ENCODE peak calls at places on chromosomes 1 and 21, in four cellular contexts. One of them, this sample, is unnamed.

GRCh38 chr1:35062518-35063196 is 16.5 kb upstream of the ZMYM1 start:
- DNase-seq in AG09309: no peak
- DNase-seq in psoas muscle: no peak
- DNase-seq in transverse colon: no peak
- DNase-seq in this sample: peak

GRCh38 chr1:1873186-1873585 is 17.7 kb downstream of the GNB1 start:
- DNase-seq in AG09309: no peak
- DNase-seq in psoas muscle: no peak
- DNase-seq in transverse colon: peak
- DNase-seq in this sample: no peak

GRCh38 chr1:209929751-209930150 is 8.3 kb upstream of the SYT14 start:
- DNase-seq in AG09309: peak
- DNase-seq in psoas muscle: no peak
- DNase-seq in transverse colon: no peak
- DNase-seq in this sample: no peak

GRCh38 chr1:39866767-39867166 is 16.5 kb downstream of the TRIT1 start:
- DNase-seq in AG09309: peak
- DNase-seq in psoas muscle: no peak
- DNase-seq in transverse colon: no peak
- DNase-seq in this sample: no peak

GRCh38 chr1:86082183-86082582 is 74.4 kb downstream of the COL24A1 start:
- DNase-seq in AG09309: no peak
- DNase-seq in psoas muscle: no peak
- DNase-seq in transverse colon: no peak
- DNase-seq in this sample: no peak

GRCh38 chr21:33943293-33943692 is 27.7 kb upstream of the ATP5PO start:
- DNase-seq in AG09309: no peak
- DNase-seq in psoas muscle: no peak
- DNase-seq in transverse colon: no peak
- DNase-seq in this sample: no peak

GRCh38 chr1:194693244-194693643 is 1506.8 kb upstream of the B3GALT2 start:
- DNase-seq in AG09309: no peak
- DNase-seq in psoas muscle: no peak
- DNase-seq in transverse colon: no peak
- DNase-seq in this sample: no peak

GRCh38 chr1:238254935-238255334 is 364.2 kb upstream of the ZP4 start:
- DNase-seq in AG09309: no peak
- DNase-seq in psoas muscle: no peak
- DNase-seq in transverse colon: no peak
- DNase-seq in this sample: no peak

GRCh38 chr1:22755641-22756040 is 45.0 kb downstream of the EPHB2 start:
- DNase-seq in AG09309: no peak
- DNase-seq in psoas muscle: no peak
- DNase-seq in transverse colon: no peak
- DNase-seq in this sample: no peak

GRCh38 chr1:62358974-62359373 is 39.7 kb upstream of the KANK4 start:
- DNase-seq in AG09309: no peak
- DNase-seq in psoas muscle: no peak
- DNase-seq in transverse colon: no peak
- DNase-seq in this sample: no peak

GRCh38 chr21:42651515-42652401 is 1.7 kb upstream of the PDE9A start:
- DNase-seq in AG09309: no peak
- DNase-seq in psoas muscle: peak
- DNase-seq in transverse colon: peak
- DNase-seq in this sample: no peak

GRCh38 chr1:155379180-155379876 is 58.6 kb downstream of the RUSC1 start:
- DNase-seq in AG09309: peak
- DNase-seq in psoas muscle: no peak
- DNase-seq in transverse colon: no peak
- DNase-seq in this sample: peak

DNA sequence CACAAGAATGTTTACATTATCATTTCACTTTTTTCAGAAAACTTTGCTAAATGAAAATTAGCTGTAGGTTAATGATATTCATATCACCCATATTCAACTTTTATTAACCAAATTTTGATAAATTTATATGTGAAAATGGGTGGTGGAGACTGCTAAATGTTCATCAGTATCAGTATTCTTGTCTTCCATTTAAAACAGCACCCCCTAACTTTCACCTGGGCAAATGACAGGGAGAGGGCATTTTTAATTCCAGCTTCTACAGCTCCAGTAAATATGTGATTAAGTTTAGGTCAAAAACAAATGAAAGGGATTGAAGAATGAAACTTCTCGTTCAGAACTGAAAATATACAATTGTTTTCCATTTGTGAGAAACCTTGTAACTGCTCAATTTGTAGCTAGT is 722.2 kb downstream of the KCNT2 start:
- DNase-seq in AG09309: no peak
- DNase-seq in psoas muscle: no peak
- DNase-seq in transverse colon: no peak
- DNase-seq in this sample: no peak
- TF ChIP-seq CTCF in AG09309: no peak
- TF ChIP-seq CTCF in psoas muscle: no peak
- TF ChIP-seq CTCF in transverse colon: no peak
- TF ChIP-seq CTCF in this sample: no peak

DNA sequence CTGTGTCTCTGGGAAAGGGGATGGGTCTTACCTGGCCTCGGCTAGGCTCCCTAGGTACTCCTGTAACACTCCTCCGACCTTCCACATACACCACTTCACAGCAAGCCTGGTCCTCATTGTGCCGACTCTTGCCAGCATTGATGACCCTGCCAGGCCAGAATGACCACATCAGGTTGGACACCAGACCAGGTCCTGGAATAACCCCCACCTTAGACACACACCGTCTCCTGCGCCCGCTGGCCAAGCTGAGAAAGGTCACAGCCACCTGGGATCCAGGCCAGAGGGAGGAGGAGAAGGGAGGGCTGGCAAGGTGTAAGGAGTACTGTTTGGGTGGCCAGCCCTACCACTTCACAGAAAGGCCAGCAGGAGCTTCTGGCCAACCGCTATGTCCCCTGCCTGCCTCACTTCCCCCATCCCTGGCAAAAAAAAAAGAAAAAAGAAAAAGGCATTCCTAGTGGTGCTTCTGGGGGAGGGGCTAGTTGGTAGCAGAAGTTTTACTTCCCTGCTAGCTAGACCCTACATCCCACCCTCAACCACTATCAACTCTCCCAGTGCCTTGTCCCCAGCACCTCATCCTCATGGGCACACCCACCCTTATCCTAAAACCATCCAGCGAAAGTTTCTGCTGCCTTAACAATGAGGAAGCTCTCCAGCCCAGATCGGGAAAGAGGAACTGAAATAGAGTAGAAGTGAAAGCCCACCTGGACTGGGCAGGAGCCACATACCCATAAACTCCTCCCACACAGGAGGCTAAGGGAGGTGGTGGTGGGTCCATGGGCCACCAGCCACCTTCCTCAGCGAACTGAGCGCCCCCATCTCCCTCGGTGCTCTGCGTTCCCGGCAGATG is 1.4 kb downstream of the PPM1J start:
- DNase-seq in AG09309: no peak
- DNase-seq in psoas muscle: peak
- DNase-seq in transverse colon: no peak
- DNase-seq in this sample: no peak
- H3K4me3 ChIP-seq in AG09309: peak
- H3K4me3 ChIP-seq in psoas muscle: peak
- H3K4me3 ChIP-seq in transverse colon: peak
- H3K4me3 ChIP-seq in this sample: peak

GRCh38 chr1:3028531-3029282 is 7.4 kb downstream of the ACTRT2 start:
- DNase-seq in AG09309: no peak
- DNase-seq in psoas muscle: peak
- DNase-seq in transverse colon: no peak
- DNase-seq in this sample: no peak

GRCh38 chr1:3026581-3027511 is 5.6 kb downstream of the ACTRT2 start:
- DNase-seq in AG09309: no peak
- DNase-seq in psoas muscle: no peak
- DNase-seq in transverse colon: peak
- DNase-seq in this sample: no peak

GRCh38 chr1:3026124-3026523 is 4.9 kb downstream of the ACTRT2 start:
- DNase-seq in AG09309: no peak
- DNase-seq in psoas muscle: no peak
- DNase-seq in transverse colon: no peak
- DNase-seq in this sample: no peak

GRCh38 chr1:3029481-3029961 is 8.3 kb downstream of the ACTRT2 start:
- DNase-seq in AG09309: no peak
- DNase-seq in psoas muscle: no peak
- DNase-seq in transverse colon: no peak
- DNase-seq in this sample: no peak

DNA sequence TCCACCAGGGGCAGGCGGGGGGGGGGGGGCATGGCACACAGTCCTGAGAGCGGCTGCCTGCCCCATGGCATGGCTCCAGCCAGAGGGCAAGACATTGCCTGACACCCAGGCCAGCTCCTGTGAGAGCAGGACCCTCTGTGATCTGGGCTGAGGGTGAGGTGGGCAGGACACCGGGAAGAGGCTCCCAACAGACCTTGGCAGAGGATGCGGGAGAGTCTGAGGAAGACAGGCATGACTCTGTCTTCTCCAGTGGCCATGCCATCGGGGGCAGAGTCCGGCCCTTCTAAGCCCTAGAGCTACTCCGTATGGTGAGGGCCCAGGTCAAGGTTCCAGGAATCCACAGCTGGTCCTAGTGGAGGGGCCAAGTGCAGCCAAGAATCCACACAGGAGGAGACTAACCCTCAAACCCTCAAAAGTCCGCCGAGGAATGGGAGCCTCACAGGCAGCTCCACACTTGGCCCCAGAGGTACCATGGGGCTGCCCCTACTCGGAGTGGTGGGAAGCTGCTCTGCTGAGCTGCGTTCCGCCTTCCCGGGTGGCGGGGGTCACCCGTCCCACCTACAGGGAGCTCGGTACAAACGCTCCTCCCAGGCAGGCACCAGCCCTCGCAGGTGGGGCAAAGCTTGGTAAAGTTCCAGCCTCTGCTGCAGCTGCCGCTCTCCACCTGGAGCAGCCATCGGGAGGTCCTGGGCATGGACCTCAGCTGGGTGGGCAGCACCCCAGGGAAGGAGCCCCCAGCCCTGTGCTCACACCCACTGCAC is 6.5 kb downstream of the ACTRT2 start:
- DNase-seq in AG09309: no peak
- DNase-seq in psoas muscle: peak
- DNase-seq in transverse colon: no peak
- DNase-seq in this sample: no peak
- TF ChIP-seq CTCF in AG09309: no peak
- TF ChIP-seq CTCF in psoas muscle: no peak
- TF ChIP-seq CTCF in transverse colon: no peak
- TF ChIP-seq CTCF in this sample: no peak

GRCh38 chr1:151325231-151325630 is 2.0 kb downstream of the PI4KB start:
- DNase-seq in AG09309: no peak
- DNase-seq in psoas muscle: no peak
- DNase-seq in transverse colon: no peak
- DNase-seq in this sample: no peak
- H3K4me3 ChIP-seq in AG09309: no peak
- H3K4me3 ChIP-seq in psoas muscle: peak
- H3K4me3 ChIP-seq in transverse colon: no peak
- H3K4me3 ChIP-seq in this sample: peak

GRCh38 chr1:198123146-198123545 is 33.7 kb upstream of the NEK7 start:
- DNase-seq in AG09309: no peak
- DNase-seq in psoas muscle: no peak
- DNase-seq in transverse colon: no peak
- DNase-seq in this sample: peak
- TF ChIP-seq CTCF in AG09309: no peak
- TF ChIP-seq CTCF in psoas muscle: no peak
- TF ChIP-seq CTCF in transverse colon: no peak
- TF ChIP-seq CTCF in this sample: no peak

GRCh38 chr1:94543003-94543402 is 1.4 kb upstream of the F3 start:
- DNase-seq in AG09309: no peak
- DNase-seq in psoas muscle: no peak
- DNase-seq in transverse colon: no peak
- DNase-seq in this sample: peak
- H3K4me3 ChIP-seq in AG09309: no peak
- H3K4me3 ChIP-seq in psoas muscle: no peak
- H3K4me3 ChIP-seq in transverse colon: no peak
- H3K4me3 ChIP-seq in this sample: peak

GRCh38 chr1:228265167-228265566 is 57.3 kb downstream of the OBSCN start:
- DNase-seq in AG09309: peak
- DNase-seq in psoas muscle: no peak
- DNase-seq in transverse colon: no peak
- DNase-seq in this sample: no peak
- TF ChIP-seq CTCF in AG09309: peak
- TF ChIP-seq CTCF in psoas muscle: peak
- TF ChIP-seq CTCF in transverse colon: no peak
- TF ChIP-seq CTCF in this sample: peak

GRCh38 chr21:14275806-14276205 is 59.8 kb downstream of the RBM11 start:
- DNase-seq in AG09309: no peak
- DNase-seq in psoas muscle: no peak
- DNase-seq in transverse colon: no peak
- DNase-seq in this sample: no peak

GRCh38 chr21:14270631-14271030 is 54.7 kb downstream of the RBM11 start:
- DNase-seq in AG09309: no peak
- DNase-seq in psoas muscle: no peak
- DNase-seq in transverse colon: peak
- DNase-seq in this sample: no peak

GRCh38 chr21:14271053-14271452 is 55.1 kb downstream of the RBM11 start:
- DNase-seq in AG09309: no peak
- DNase-seq in psoas muscle: no peak
- DNase-seq in transverse colon: no peak
- DNase-seq in this sample: no peak

DNA sequence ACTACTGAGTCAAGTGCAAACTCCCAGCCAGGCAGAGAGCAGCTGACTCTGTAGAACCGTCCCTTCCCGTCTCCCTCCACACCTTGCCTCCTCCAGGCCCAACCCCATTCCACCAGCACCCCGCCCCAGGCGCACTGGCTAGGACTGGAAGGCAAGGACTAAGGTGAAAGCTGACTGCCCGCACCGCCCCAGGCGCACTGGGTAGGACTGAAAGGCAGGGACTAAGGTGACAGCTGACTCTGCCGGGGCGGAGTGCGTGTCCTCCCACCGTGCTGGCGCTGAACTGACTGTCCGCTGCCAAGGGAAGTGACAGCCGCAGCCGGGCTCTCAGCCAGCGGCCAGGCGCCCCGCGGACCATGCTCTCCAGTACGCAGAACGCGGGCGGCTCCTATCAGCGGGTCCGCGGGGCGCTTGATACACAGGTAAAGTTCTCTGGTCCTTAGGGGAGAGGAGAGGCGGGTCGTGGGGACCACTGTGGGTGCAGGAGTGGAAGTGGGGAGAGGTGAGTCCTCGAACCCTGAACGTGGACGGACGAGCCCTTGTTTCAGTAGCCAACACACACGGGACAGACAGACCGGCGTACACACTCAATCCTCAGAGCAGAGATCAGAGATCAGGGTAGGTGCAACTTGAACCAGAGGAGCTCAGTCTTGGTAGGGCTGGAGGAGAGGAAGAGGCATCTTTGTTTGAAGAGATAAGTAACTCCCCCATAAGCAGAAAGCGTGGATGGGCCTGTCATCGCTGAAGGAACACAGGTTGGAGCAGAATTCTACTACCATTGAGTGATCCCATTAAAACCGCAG is 58.0 kb downstream of the RBM11 start:
- DNase-seq in AG09309: no peak
- DNase-seq in psoas muscle: peak
- DNase-seq in transverse colon: peak
- DNase-seq in this sample: no peak
- H3K4me3 ChIP-seq in AG09309: no peak
- H3K4me3 ChIP-seq in psoas muscle: peak
- H3K4me3 ChIP-seq in transverse colon: peak
- H3K4me3 ChIP-seq in this sample: no peak

This sample was measured in astrocyte of the cerebellum.